ENCODE peak calls at places on chromosomes 1 and 21, in four cellular contexts. One of them, this sample, is unnamed. For H4K20me1, the result is how much of the 10 kb centered on the place peaks cover.

GRCh38 chr1:219174672-219175564 is 1.2 kb downstream of the LYPLAL1 start:
- DNase-seq in PC-9: peak
- DNase-seq in SK-N-SH: no peak
- DNase-seq in HCT116: no peak
- DNase-seq in this sample: peak

GRCh38 chr1:231236131-231236571 is 4.9 kb upstream of the GNPAT start:
- DNase-seq in PC-9: no peak
- DNase-seq in SK-N-SH: no peak
- DNase-seq in HCT116: no peak
- DNase-seq in this sample: peak

GRCh38 chr1:42936309-42937078 is 22.2 kb downstream of the SLC2A1 start:
- DNase-seq in PC-9: peak
- DNase-seq in SK-N-SH: no peak
- DNase-seq in HCT116: peak
- DNase-seq in this sample: peak

GRCh38 chr1:6519935-6520621 is 28.6 kb upstream of the PLEKHG5 start:
- DNase-seq in PC-9: peak
- DNase-seq in SK-N-SH: peak
- DNase-seq in HCT116: no peak
- DNase-seq in this sample: peak

GRCh38 chr1:240151126-240151735 is 59.5 kb downstream of the FMN2 start:
- DNase-seq in PC-9: no peak
- DNase-seq in SK-N-SH: peak
- DNase-seq in HCT116: no peak
- DNase-seq in this sample: no peak

GRCh38 chr1:45892068-45892785 is 88.8 kb downstream of the MAST2 start:
- DNase-seq in PC-9: peak
- DNase-seq in SK-N-SH: no peak
- DNase-seq in HCT116: peak
- DNase-seq in this sample: peak

GRCh38 chr1:52659356-52659755 is 26.4 kb downstream of the SHISAL2A start:
- DNase-seq in PC-9: peak
- DNase-seq in SK-N-SH: no peak
- DNase-seq in HCT116: peak
- DNase-seq in this sample: peak

GRCh38 chr1:193299038-193299437 is 112.6 kb upstream of the B3GALT2 start:
- DNase-seq in PC-9: no peak
- DNase-seq in SK-N-SH: no peak
- DNase-seq in HCT116: no peak
- DNase-seq in this sample: no peak

GRCh38 chr1:56073614-56074356 is 505.6 kb downstream of the PLPP3 start:
- DNase-seq in PC-9: no peak
- DNase-seq in SK-N-SH: no peak
- DNase-seq in HCT116: no peak
- DNase-seq in this sample: peak

GRCh38 chr1:207605444-207606361 is 39.2 kb upstream of the CR1L start:
- DNase-seq in PC-9: no peak
- DNase-seq in SK-N-SH: no peak
- DNase-seq in HCT116: peak
- DNase-seq in this sample: peak

GRCh38 chr1:89351622-89352311 is 12.1 kb upstream of the GBP6 start:
- DNase-seq in PC-9: no peak
- DNase-seq in SK-N-SH: no peak
- DNase-seq in HCT116: no peak
- DNase-seq in this sample: no peak

GRCh38 chr1:98906361-98906760 is 98.3 kb downstream of the PLPPR5 start:
- DNase-seq in PC-9: no peak
- DNase-seq in SK-N-SH: no peak
- DNase-seq in HCT116: no peak
- DNase-seq in this sample: no peak

GRCh38 chr1:228459091-228459993 is 27.8 kb upstream of the RNF187 start:
- DNase-seq in PC-9: peak
- DNase-seq in SK-N-SH: peak
- DNase-seq in HCT116: peak
- DNase-seq in this sample: peak

GRCh38 chr1:8211620-8212442 is 106.1 kb upstream of the SLC45A1 start:
- DNase-seq in PC-9: peak
- DNase-seq in SK-N-SH: no peak
- DNase-seq in HCT116: peak
- DNase-seq in this sample: peak

GRCh38 chr1:100539836-100540536 is 2.0 kb downstream of the GPR88 start:
- DNase-seq in PC-9: no peak
- DNase-seq in SK-N-SH: peak
- DNase-seq in HCT116: no peak
- DNase-seq in this sample: peak

GRCh38 chr1:167090289-167090942 is at the start of gene GPA33:
- DNase-seq in PC-9: no peak
- DNase-seq in SK-N-SH: no peak
- DNase-seq in HCT116: no peak
- DNase-seq in this sample: no peak

GRCh38 chr1:186244825-186245224 is 130.2 kb downstream of the TPR start:
- DNase-seq in PC-9: no peak
- DNase-seq in SK-N-SH: no peak
- DNase-seq in HCT116: no peak
- DNase-seq in this sample: no peak

GRCh38 chr21:36183144-36183795 is 26.6 kb downstream of the DOP1B start:
- DNase-seq in PC-9: no peak
- DNase-seq in SK-N-SH: no peak
- DNase-seq in HCT116: no peak
- DNase-seq in this sample: no peak

GRCh38 chr1:218488986-218489385 is 143.8 kb downstream of the TGFB2 start:
- DNase-seq in PC-9: peak
- DNase-seq in SK-N-SH: no peak
- DNase-seq in HCT116: no peak
- DNase-seq in this sample: no peak

GRCh38 chr1:240682843-240683242 is 70.9 kb upstream of the GREM2 start:
- DNase-seq in PC-9: no peak
- DNase-seq in SK-N-SH: no peak
- DNase-seq in HCT116: no peak
- DNase-seq in this sample: no peak

GRCh38 chr1:19315378-19316206 is 3.5 kb downstream of the SLC66A1 start:
- DNase-seq in PC-9: no peak
- DNase-seq in SK-N-SH: no peak
- DNase-seq in HCT116: no peak
- DNase-seq in this sample: peak

GRCh38 chr1:26203642-26204318 is 13.4 kb downstream of the CATSPER4 start:
- DNase-seq in PC-9: no peak
- DNase-seq in SK-N-SH: no peak
- DNase-seq in HCT116: no peak
- DNase-seq in this sample: no peak

GRCh38 chr1:202888204-202888506 is 794 bp downstream of the RABIF start:
- DNase-seq in PC-9: no peak
- DNase-seq in SK-N-SH: no peak
- DNase-seq in HCT116: peak
- DNase-seq in this sample: peak

GRCh38 chr1:95071539-95071938 is 1.2 kb downstream of the ALG14 start:
- DNase-seq in PC-9: no peak
- DNase-seq in SK-N-SH: no peak
- DNase-seq in HCT116: no peak
- DNase-seq in this sample: no peak

GRCh38 chr21:35032474-35033263 is 16.4 kb downstream of the RUNX1 start:
- DNase-seq in PC-9: no peak
- DNase-seq in SK-N-SH: no peak
- DNase-seq in HCT116: no peak
- DNase-seq in this sample: no peak
- H4K20me1 ChIP-seq in PC-9: under half
- H4K20me1 ChIP-seq in SK-N-SH: under half
- H4K20me1 ChIP-seq in HCT116: under half
- H4K20me1 ChIP-seq in this sample: under half

DNA sequence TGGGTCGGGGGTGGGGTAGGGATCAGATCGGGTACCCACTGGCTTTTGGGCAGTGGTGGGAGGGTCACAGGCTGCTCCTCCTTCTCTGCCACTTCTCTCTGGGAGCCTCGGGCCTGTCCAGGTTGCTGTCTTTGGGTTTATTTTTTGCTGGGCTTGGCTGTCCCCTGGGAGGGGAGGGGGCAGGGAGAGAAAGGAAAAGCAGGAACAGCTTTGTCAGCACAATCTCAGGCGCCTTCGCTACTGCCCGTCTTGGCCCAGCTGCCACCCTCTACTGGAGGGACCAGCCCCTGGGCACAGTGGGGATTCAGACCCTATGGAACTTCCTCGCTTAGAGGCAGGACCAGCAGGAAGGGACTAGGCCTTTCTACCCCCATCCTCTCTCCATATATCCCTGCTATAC is 8.4 kb downstream of the KCNQ4 start:
- DNase-seq in PC-9: no peak
- DNase-seq in SK-N-SH: no peak
- DNase-seq in HCT116: no peak
- DNase-seq in this sample: no peak
- H3K27ac ChIP-seq in PC-9: no peak
- H3K27ac ChIP-seq in SK-N-SH: no peak
- H3K27ac ChIP-seq in HCT116: no peak
- H3K27ac ChIP-seq in this sample: no peak

GRCh38 chr1:87182611-87183010 is 146.1 kb upstream of the LMO4 start:
- DNase-seq in PC-9: no peak
- DNase-seq in SK-N-SH: no peak
- DNase-seq in HCT116: no peak
- DNase-seq in this sample: no peak
- H2AFZ ChIP-seq in PC-9: no peak
- H2AFZ ChIP-seq in SK-N-SH: no peak
- H2AFZ ChIP-seq in HCT116: no peak
- H2AFZ ChIP-seq in this sample: no peak

DNA sequence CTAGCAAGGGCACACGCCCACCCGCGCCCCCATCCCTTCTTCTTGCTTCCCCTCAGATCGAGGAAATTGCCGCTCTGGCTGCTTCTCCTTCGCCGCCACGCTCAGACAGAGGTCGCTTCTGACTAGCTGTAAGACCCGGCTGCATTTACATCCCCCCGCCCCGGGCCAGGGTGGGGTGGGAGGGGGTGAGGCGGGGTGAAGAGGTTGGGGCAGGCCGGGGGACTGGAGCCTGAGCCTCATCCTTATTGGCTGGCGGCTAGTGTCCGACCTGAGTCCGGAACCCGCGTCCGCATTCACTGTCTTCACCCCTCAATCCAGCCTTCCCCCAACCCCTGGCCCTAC is 11.1 kb downstream of the NR5A2 start:
- DNase-seq in PC-9: no peak
- DNase-seq in SK-N-SH: peak
- DNase-seq in HCT116: no peak
- DNase-seq in this sample: no peak
- H4K20me1 ChIP-seq in PC-9: under half
- H4K20me1 ChIP-seq in SK-N-SH: under half
- H4K20me1 ChIP-seq in HCT116: under half
- H4K20me1 ChIP-seq in this sample: under half

DNA sequence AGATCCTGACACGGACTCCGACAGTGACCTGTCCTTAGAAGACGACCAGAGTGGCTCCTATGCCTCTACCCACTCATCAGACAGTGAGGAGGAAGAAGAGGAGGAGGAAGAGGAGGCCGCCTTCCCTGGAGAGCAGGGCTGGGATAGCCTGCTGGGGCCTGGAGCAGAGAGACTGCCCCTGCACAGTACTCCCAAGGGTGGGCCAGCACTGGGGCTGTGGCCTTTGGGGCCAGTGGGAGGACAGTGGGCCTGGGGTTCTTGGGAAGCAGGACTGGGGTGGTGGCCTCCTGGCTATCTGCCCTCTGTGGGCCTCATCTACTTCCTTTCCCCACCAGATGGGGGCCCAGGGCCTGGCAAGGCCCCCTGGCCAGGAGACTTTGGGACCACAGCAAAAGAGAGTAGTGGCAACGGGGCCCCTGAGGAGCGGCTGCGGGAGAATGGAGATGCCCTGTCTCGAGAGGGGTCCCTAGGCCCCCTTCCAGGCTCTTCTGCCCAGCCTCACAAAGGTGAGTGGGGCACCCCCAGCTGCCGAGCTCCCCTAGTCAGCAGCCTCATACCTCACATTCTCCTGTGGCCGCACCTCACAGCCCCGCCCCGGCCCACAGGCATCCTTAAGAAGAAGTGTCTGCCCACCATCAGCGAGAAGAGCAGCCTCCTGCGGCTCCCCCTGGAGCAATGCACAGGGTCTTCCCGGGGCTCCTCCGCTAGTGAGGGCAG is 10.0 kb downstream of the PSRC1 start:
- DNase-seq in PC-9: peak
- DNase-seq in SK-N-SH: no peak
- DNase-seq in HCT116: no peak
- DNase-seq in this sample: no peak
- H3K27ac ChIP-seq in PC-9: peak
- H3K27ac ChIP-seq in SK-N-SH: no peak
- H3K27ac ChIP-seq in HCT116: no peak
- H3K27ac ChIP-seq in this sample: no peak

GRCh38 chr1:153518562-153518961 is 17.2 kb downstream of the S100A6 start:
- DNase-seq in PC-9: no peak
- DNase-seq in SK-N-SH: no peak
- DNase-seq in HCT116: no peak
- DNase-seq in this sample: no peak

GRCh38 chr1:153513023-153513422 is 22.8 kb downstream of the S100A6 start:
- DNase-seq in PC-9: no peak
- DNase-seq in SK-N-SH: no peak
- DNase-seq in HCT116: no peak
- DNase-seq in this sample: no peak

GRCh38 chr1:153519242-153519641 is 16.5 kb downstream of the S100A6 start:
- DNase-seq in PC-9: no peak
- DNase-seq in SK-N-SH: no peak
- DNase-seq in HCT116: no peak
- DNase-seq in this sample: no peak

GRCh38 chr1:153513666-153514065 is 22.1 kb downstream of the S100A6 start:
- DNase-seq in PC-9: no peak
- DNase-seq in SK-N-SH: no peak
- DNase-seq in HCT116: no peak
- DNase-seq in this sample: no peak

GRCh38 chr1:153515504-153516394 is 20.0 kb downstream of the S100A6 start:
- DNase-seq in PC-9: peak
- DNase-seq in SK-N-SH: no peak
- DNase-seq in HCT116: no peak
- DNase-seq in this sample: no peak
- H2AFZ ChIP-seq in PC-9: no peak
- H2AFZ ChIP-seq in SK-N-SH: no peak
- H2AFZ ChIP-seq in HCT116: no peak
- H2AFZ ChIP-seq in this sample: no peak

GRCh38 chr21:46113497-46114176 is 15.7 kb downstream of the COL6A2 start:
- DNase-seq in PC-9: no peak
- DNase-seq in SK-N-SH: peak
- DNase-seq in HCT116: no peak
- DNase-seq in this sample: no peak
- H4K20me1 ChIP-seq in PC-9: under half
- H4K20me1 ChIP-seq in SK-N-SH: under half
- H4K20me1 ChIP-seq in HCT116: under half
- H4K20me1 ChIP-seq in this sample: under half